ENCODE peak calls at places on chromosomes 11 and 22, in ten cellular contexts. One of them, this sample, is unnamed.

GRCh38 chr22:46125816-46126770 is 24.2 kb upstream of the PPARA start:
- DNase-seq in A549: no peak
- DNase-seq in upper lobe of right lung: no peak
- DNase-seq in heart right ventricle: no peak
- DNase-seq in lower lobe of right lung: no peak
- DNase-seq in psoas muscle: no peak
- DNase-seq in CD8-positive, alpha-beta T cell: no peak
- DNase-seq in tibial artery: no peak
- DNase-seq in CD8-positive, alpha-beta memory T cell: no peak
- DNase-seq in adrenal gland: peak
- DNase-seq in this sample: no peak

GRCh38 chr11:21769188-21769587 is 423.7 kb upstream of the ANO5 start:
- DNase-seq in A549: no peak
- DNase-seq in adrenal gland: no peak
- DNase-seq in upper lobe of right lung: no peak
- DNase-seq in tibial artery: no peak
- DNase-seq in heart right ventricle: no peak
- DNase-seq in lower lobe of right lung: no peak
- DNase-seq in CD8-positive, alpha-beta T cell: no peak
- DNase-seq in psoas muscle: no peak
- DNase-seq in CD8-positive, alpha-beta memory T cell: no peak
- DNase-seq in this sample: no peak

GRCh38 chr11:69609351-69609750 is 31.6 kb upstream of the CCND1 start:
- DNase-seq in CD8-positive, alpha-beta T cell: no peak
- DNase-seq in A549: no peak
- DNase-seq in lower lobe of right lung: no peak
- DNase-seq in tibial artery: no peak
- DNase-seq in heart right ventricle: no peak
- DNase-seq in upper lobe of right lung: no peak
- DNase-seq in CD8-positive, alpha-beta memory T cell: no peak
- DNase-seq in adrenal gland: no peak
- DNase-seq in psoas muscle: no peak
- DNase-seq in this sample: no peak

GRCh38 chr11:66070604-66071325 is 693 bp downstream of the PACS1 start:
- DNase-seq in adrenal gland: peak
- DNase-seq in A549: no peak
- DNase-seq in CD8-positive, alpha-beta T cell: peak
- DNase-seq in heart right ventricle: peak
- DNase-seq in lower lobe of right lung: peak
- DNase-seq in tibial artery: peak
- DNase-seq in CD8-positive, alpha-beta memory T cell: peak
- DNase-seq in psoas muscle: peak
- DNase-seq in upper lobe of right lung: peak
- DNase-seq in this sample: peak

GRCh38 chr11:3885855-3886254 is 30.4 kb downstream of the STIM1 start:
- DNase-seq in tibial artery: no peak
- DNase-seq in psoas muscle: no peak
- DNase-seq in lower lobe of right lung: no peak
- DNase-seq in heart right ventricle: no peak
- DNase-seq in adrenal gland: no peak
- DNase-seq in CD8-positive, alpha-beta memory T cell: no peak
- DNase-seq in upper lobe of right lung: no peak
- DNase-seq in CD8-positive, alpha-beta T cell: no peak
- DNase-seq in A549: no peak
- DNase-seq in this sample: no peak

GRCh38 chr11:12087075-12087775 is 23.2 kb upstream of the MICAL2 start:
- DNase-seq in A549: peak
- DNase-seq in adrenal gland: no peak
- DNase-seq in upper lobe of right lung: no peak
- DNase-seq in psoas muscle: no peak
- DNase-seq in lower lobe of right lung: peak
- DNase-seq in tibial artery: peak
- DNase-seq in heart right ventricle: no peak
- DNase-seq in CD8-positive, alpha-beta T cell: peak
- DNase-seq in CD8-positive, alpha-beta memory T cell: peak
- DNase-seq in this sample: no peak

GRCh38 chr11:108403072-108403471 is 64.3 kb downstream of the C11orf65 start:
- DNase-seq in lower lobe of right lung: no peak
- DNase-seq in A549: no peak
- DNase-seq in heart right ventricle: no peak
- DNase-seq in adrenal gland: no peak
- DNase-seq in psoas muscle: no peak
- DNase-seq in tibial artery: no peak
- DNase-seq in upper lobe of right lung: no peak
- DNase-seq in CD8-positive, alpha-beta T cell: no peak
- DNase-seq in CD8-positive, alpha-beta memory T cell: no peak
- DNase-seq in this sample: no peak

GRCh38 chr11:93813974-93814373 is 29.9 kb downstream of the MED17 start:
- DNase-seq in tibial artery: no peak
- DNase-seq in CD8-positive, alpha-beta memory T cell: no peak
- DNase-seq in A549: no peak
- DNase-seq in adrenal gland: no peak
- DNase-seq in psoas muscle: no peak
- DNase-seq in upper lobe of right lung: no peak
- DNase-seq in heart right ventricle: no peak
- DNase-seq in lower lobe of right lung: no peak
- DNase-seq in CD8-positive, alpha-beta T cell: no peak
- DNase-seq in this sample: no peak

GRCh38 chr22:44080936-44081853 is 57.1 kb downstream of the PARVB start:
- DNase-seq in psoas muscle: peak
- DNase-seq in CD8-positive, alpha-beta memory T cell: peak
- DNase-seq in tibial artery: peak
- DNase-seq in upper lobe of right lung: peak
- DNase-seq in lower lobe of right lung: peak
- DNase-seq in CD8-positive, alpha-beta T cell: peak
- DNase-seq in adrenal gland: peak
- DNase-seq in A549: peak
- DNase-seq in heart right ventricle: peak
- DNase-seq in this sample: peak

GRCh38 chr11:36455658-36456111 is 54.4 kb downstream of the TRAF6 start:
- DNase-seq in psoas muscle: peak
- DNase-seq in lower lobe of right lung: no peak
- DNase-seq in upper lobe of right lung: peak
- DNase-seq in CD8-positive, alpha-beta memory T cell: no peak
- DNase-seq in CD8-positive, alpha-beta T cell: no peak
- DNase-seq in heart right ventricle: peak
- DNase-seq in tibial artery: peak
- DNase-seq in adrenal gland: peak
- DNase-seq in A549: peak
- DNase-seq in this sample: peak

GRCh38 chr11:36456136-36456535 is 53.9 kb downstream of the TRAF6 start:
- DNase-seq in CD8-positive, alpha-beta memory T cell: no peak
- DNase-seq in psoas muscle: no peak
- DNase-seq in upper lobe of right lung: no peak
- DNase-seq in adrenal gland: no peak
- DNase-seq in A549: no peak
- DNase-seq in CD8-positive, alpha-beta T cell: no peak
- DNase-seq in tibial artery: no peak
- DNase-seq in lower lobe of right lung: no peak
- DNase-seq in heart right ventricle: no peak
- DNase-seq in this sample: no peak

GRCh38 chr11:36453678-36454077 is 56.4 kb downstream of the TRAF6 start:
- DNase-seq in lower lobe of right lung: no peak
- DNase-seq in adrenal gland: no peak
- DNase-seq in A549: peak
- DNase-seq in CD8-positive, alpha-beta memory T cell: no peak
- DNase-seq in heart right ventricle: no peak
- DNase-seq in CD8-positive, alpha-beta T cell: no peak
- DNase-seq in upper lobe of right lung: no peak
- DNase-seq in psoas muscle: no peak
- DNase-seq in tibial artery: no peak
- DNase-seq in this sample: no peak

GRCh38 chr11:36454551-36454950 is 55.5 kb downstream of the TRAF6 start:
- DNase-seq in upper lobe of right lung: no peak
- DNase-seq in CD8-positive, alpha-beta memory T cell: no peak
- DNase-seq in A549: no peak
- DNase-seq in heart right ventricle: no peak
- DNase-seq in CD8-positive, alpha-beta T cell: no peak
- DNase-seq in adrenal gland: no peak
- DNase-seq in tibial artery: no peak
- DNase-seq in lower lobe of right lung: no peak
- DNase-seq in psoas muscle: no peak
- DNase-seq in this sample: no peak

GRCh38 chr11:36454991-36455611 is 55.0 kb downstream of the TRAF6 start:
- DNase-seq in CD8-positive, alpha-beta memory T cell: no peak
- DNase-seq in upper lobe of right lung: no peak
- DNase-seq in lower lobe of right lung: no peak
- DNase-seq in A549: no peak
- DNase-seq in heart right ventricle: peak
- DNase-seq in CD8-positive, alpha-beta T cell: no peak
- DNase-seq in tibial artery: no peak
- DNase-seq in adrenal gland: no peak
- DNase-seq in psoas muscle: no peak
- DNase-seq in this sample: no peak
- H3K27ac ChIP-seq in CD8-positive, alpha-beta memory T cell: no peak
- H3K27ac ChIP-seq in upper lobe of right lung: peak
- H3K27ac ChIP-seq in lower lobe of right lung: peak
- H3K27ac ChIP-seq in A549: peak
- H3K27ac ChIP-seq in heart right ventricle: peak
- H3K27ac ChIP-seq in CD8-positive, alpha-beta T cell: no peak
- H3K27ac ChIP-seq in tibial artery: peak
- H3K27ac ChIP-seq in adrenal gland: no peak
- H3K27ac ChIP-seq in psoas muscle: peak
- H3K27ac ChIP-seq in this sample: peak

GRCh38 chr22:36419912-36420882 is 32.4 kb upstream of the MYH9 start:
- DNase-seq in upper lobe of right lung: no peak
- DNase-seq in tibial artery: no peak
- DNase-seq in CD8-positive, alpha-beta memory T cell: no peak
- DNase-seq in CD8-positive, alpha-beta T cell: no peak
- DNase-seq in adrenal gland: no peak
- DNase-seq in psoas muscle: no peak
- DNase-seq in lower lobe of right lung: no peak
- DNase-seq in heart right ventricle: peak
- DNase-seq in A549: no peak
- DNase-seq in this sample: no peak

GRCh38 chr22:36415415-36416168 is 27.8 kb upstream of the MYH9 start:
- DNase-seq in tibial artery: no peak
- DNase-seq in CD8-positive, alpha-beta memory T cell: no peak
- DNase-seq in CD8-positive, alpha-beta T cell: no peak
- DNase-seq in A549: peak
- DNase-seq in adrenal gland: no peak
- DNase-seq in heart right ventricle: no peak
- DNase-seq in psoas muscle: no peak
- DNase-seq in lower lobe of right lung: no peak
- DNase-seq in upper lobe of right lung: no peak
- DNase-seq in this sample: no peak

GRCh38 chr22:36422287-36423014 is 34.7 kb upstream of the MYH9 start:
- DNase-seq in lower lobe of right lung: no peak
- DNase-seq in CD8-positive, alpha-beta memory T cell: no peak
- DNase-seq in tibial artery: no peak
- DNase-seq in heart right ventricle: no peak
- DNase-seq in A549: no peak
- DNase-seq in adrenal gland: no peak
- DNase-seq in CD8-positive, alpha-beta T cell: no peak
- DNase-seq in psoas muscle: no peak
- DNase-seq in upper lobe of right lung: no peak
- DNase-seq in this sample: no peak

GRCh38 chr22:36417281-36417686 is 29.5 kb upstream of the MYH9 start:
- DNase-seq in A549: no peak
- DNase-seq in lower lobe of right lung: peak
- DNase-seq in psoas muscle: no peak
- DNase-seq in tibial artery: no peak
- DNase-seq in upper lobe of right lung: peak
- DNase-seq in heart right ventricle: no peak
- DNase-seq in CD8-positive, alpha-beta T cell: no peak
- DNase-seq in CD8-positive, alpha-beta memory T cell: no peak
- DNase-seq in adrenal gland: peak
- DNase-seq in this sample: peak

GRCh38 chr22:36419177-36419911 is 31.6 kb upstream of the MYH9 start:
- DNase-seq in psoas muscle: no peak
- DNase-seq in adrenal gland: peak
- DNase-seq in A549: no peak
- DNase-seq in upper lobe of right lung: no peak
- DNase-seq in CD8-positive, alpha-beta T cell: no peak
- DNase-seq in CD8-positive, alpha-beta memory T cell: no peak
- DNase-seq in tibial artery: no peak
- DNase-seq in lower lobe of right lung: no peak
- DNase-seq in heart right ventricle: peak
- DNase-seq in this sample: peak
- H3K4me3 ChIP-seq in psoas muscle: peak
- H3K4me3 ChIP-seq in adrenal gland: no peak
- H3K4me3 ChIP-seq in A549: no peak
- H3K4me3 ChIP-seq in upper lobe of right lung: peak
- H3K4me3 ChIP-seq in CD8-positive, alpha-beta T cell: no peak
- H3K4me3 ChIP-seq in CD8-positive, alpha-beta memory T cell: no peak
- H3K4me3 ChIP-seq in tibial artery: peak
- H3K4me3 ChIP-seq in lower lobe of right lung: peak
- H3K4me3 ChIP-seq in heart right ventricle: peak
- H3K4me3 ChIP-seq in this sample: peak

GRCh38 chr11:33690290-33691050 is 10.2 kb downstream of the C11orf91 start:
- DNase-seq in tibial artery: peak
- DNase-seq in psoas muscle: peak
- DNase-seq in heart right ventricle: peak
- DNase-seq in upper lobe of right lung: no peak
- DNase-seq in lower lobe of right lung: no peak
- DNase-seq in A549: peak
- DNase-seq in adrenal gland: peak
- DNase-seq in CD8-positive, alpha-beta T cell: no peak
- DNase-seq in CD8-positive, alpha-beta memory T cell: no peak
- DNase-seq in this sample: no peak

GRCh38 chr11:33694346-33695050 is 6.1 kb downstream of the C11orf91 start:
- DNase-seq in psoas muscle: no peak
- DNase-seq in A549: no peak
- DNase-seq in CD8-positive, alpha-beta T cell: no peak
- DNase-seq in upper lobe of right lung: no peak
- DNase-seq in CD8-positive, alpha-beta memory T cell: no peak
- DNase-seq in adrenal gland: no peak
- DNase-seq in lower lobe of right lung: no peak
- DNase-seq in heart right ventricle: no peak
- DNase-seq in tibial artery: no peak
- DNase-seq in this sample: no peak

GRCh38 chr11:33689506-33689905 is 11.1 kb downstream of the C11orf91 start:
- DNase-seq in CD8-positive, alpha-beta T cell: no peak
- DNase-seq in adrenal gland: no peak
- DNase-seq in CD8-positive, alpha-beta memory T cell: no peak
- DNase-seq in A549: no peak
- DNase-seq in lower lobe of right lung: no peak
- DNase-seq in tibial artery: no peak
- DNase-seq in heart right ventricle: no peak
- DNase-seq in upper lobe of right lung: no peak
- DNase-seq in psoas muscle: no peak
- DNase-seq in this sample: no peak

GRCh38 chr11:33691051-33691864 is 9.4 kb downstream of the C11orf91 start:
- DNase-seq in upper lobe of right lung: no peak
- DNase-seq in CD8-positive, alpha-beta memory T cell: no peak
- DNase-seq in A549: peak
- DNase-seq in lower lobe of right lung: no peak
- DNase-seq in adrenal gland: peak
- DNase-seq in heart right ventricle: no peak
- DNase-seq in tibial artery: no peak
- DNase-seq in CD8-positive, alpha-beta T cell: no peak
- DNase-seq in psoas muscle: no peak
- DNase-seq in this sample: no peak

GRCh38 chr11:33692013-33692504 is 8.6 kb downstream of the C11orf91 start:
- DNase-seq in psoas muscle: peak
- DNase-seq in A549: peak
- DNase-seq in CD8-positive, alpha-beta T cell: no peak
- DNase-seq in CD8-positive, alpha-beta memory T cell: no peak
- DNase-seq in lower lobe of right lung: no peak
- DNase-seq in upper lobe of right lung: no peak
- DNase-seq in heart right ventricle: peak
- DNase-seq in adrenal gland: peak
- DNase-seq in tibial artery: peak
- DNase-seq in this sample: no peak
- H3K27ac ChIP-seq in psoas muscle: peak
- H3K27ac ChIP-seq in A549: peak
- H3K27ac ChIP-seq in CD8-positive, alpha-beta T cell: no peak
- H3K27ac ChIP-seq in CD8-positive, alpha-beta memory T cell: no peak
- H3K27ac ChIP-seq in lower lobe of right lung: peak
- H3K27ac ChIP-seq in upper lobe of right lung: peak
- H3K27ac ChIP-seq in heart right ventricle: peak
- H3K27ac ChIP-seq in adrenal gland: no peak
- H3K27ac ChIP-seq in tibial artery: peak
- H3K27ac ChIP-seq in this sample: peak

GRCh38 chr11:47399860-47400812 is 8.3 kb upstream of the SLC39A13 start:
- DNase-seq in CD8-positive, alpha-beta memory T cell: peak
- DNase-seq in A549: no peak
- DNase-seq in psoas muscle: peak
- DNase-seq in CD8-positive, alpha-beta T cell: peak
- DNase-seq in lower lobe of right lung: no peak
- DNase-seq in heart right ventricle: no peak
- DNase-seq in upper lobe of right lung: no peak
- DNase-seq in adrenal gland: no peak
- DNase-seq in tibial artery: peak
- DNase-seq in this sample: no peak
- H3K4me3 ChIP-seq in CD8-positive, alpha-beta memory T cell: peak
- H3K4me3 ChIP-seq in A549: peak
- H3K4me3 ChIP-seq in psoas muscle: peak
- H3K4me3 ChIP-seq in CD8-positive, alpha-beta T cell: peak
- H3K4me3 ChIP-seq in lower lobe of right lung: peak
- H3K4me3 ChIP-seq in heart right ventricle: peak
- H3K4me3 ChIP-seq in upper lobe of right lung: peak
- H3K4me3 ChIP-seq in adrenal gland: no peak
- H3K4me3 ChIP-seq in tibial artery: peak
- H3K4me3 ChIP-seq in this sample: peak

This sample was measured in breast epithelium.